ENCODE peak calls at places on chromosomes 13 and 19, in four cellular contexts. E, R, M and A are unnamed samples.
A peak's percentile ranks its signal among the peaks of the same experiment; 100 is the strongest.

GRCh38 chr13:40539954-40540706 is 126.3 kb downstream of the FOXO1 start:
- DNase-seq in E (no peak), R (no peak), M (no peak), A (no peak)

GRCh38 chr13:92224052-92224821 is 825.8 kb downstream of the GPC5 start:
- DNase-seq in E (no peak), R (peak; percentile 17), M (no peak), A (peak; percentile 24)

GRCh38 chr19:15279326-15279904 is 47.2 kb upstream of the EPHX3 start:
- DNase-seq in E (no peak), R (no peak), M (no peak), A (no peak)

GRCh38 chr13:21344662-21345176 is 114.4 kb downstream of the ZDHHC20 start:
- DNase-seq in E (no peak), R (no peak), M (no peak), A (no peak)

GRCh38 chr19:574658-575526 is 2.5 kb downstream of the BSG start:
- DNase-seq in E (no peak), R (peak; percentile 75), M (no peak), A (peak; percentile 66)

GRCh38 chr13:96771501-96772367 is 222.5 kb downstream of the OXGR1 start:
- DNase-seq in E (no peak), R (no peak), M (no peak), A (no peak)

GRCh38 chr19:5805465-5806132 is 732 bp downstream of the NRTN start:
- DNase-seq in E (no peak), R (peak; percentile 60), M (peak; percentile 73), A (peak; percentile 36)

GRCh38 chr19:4374451-4375163 is 25.7 kb downstream of the SH3GL1 start:
- DNase-seq in E (peak; percentile 84), R (no peak), M (no peak), A (peak; percentile 86)

GRCh38 chr19:16233836-16234551 is 36.3 kb downstream of the AP1M1 start:
- DNase-seq in E (no peak), R (no peak), M (no peak), A (no peak)

GRCh38 chr13:76823969-76824368 is 62.2 kb downstream of the KCTD12 start:
- DNase-seq in E (no peak), R (no peak), M (no peak), A (no peak)

GRCh38 chr13:23354520-23354919 is 79.0 kb downstream of the SACS start:
- DNase-seq in E (no peak), R (no peak), M (no peak), A (no peak)

GRCh38 chr13:35964764-35965163 is 166.4 kb downstream of the DCLK1 start:
- DNase-seq in E (no peak), R (no peak), M (no peak), A (no peak)

GRCh38 chr19:5050905-5051304 is 82.0 kb downstream of the KDM4B start:
- DNase-seq in E (no peak), R (no peak), M (no peak), A (no peak)

GRCh38 chr13:113724016-113724758 is 34.8 kb upstream of the TMEM255B start:
- DNase-seq in E (no peak), R (no peak), M (no peak), A (no peak)

GRCh38 chr13:51579676-51580075 is 4.6 kb upstream of the WDFY2 start:
- DNase-seq in E (no peak), R (no peak), M (no peak), A (no peak)

GRCh38 chr19:12194827-12195500 is 32.1 kb downstream of the ZNF136 start:
- DNase-seq in E (peak; percentile 67), R (peak; percentile 88), M (peak; percentile 95), A (peak; percentile 94)

GRCh38 chr13:99690426-99691189 is 189.3 kb downstream of the TM9SF2 start:
- DNase-seq in E (no peak), R (no peak), M (no peak), A (no peak)

GRCh38 chr13:52446265-52446664 is 4.2 kb downstream of the VPS36 start:
- DNase-seq in E (no peak), R (no peak), M (no peak), A (no peak)

GRCh38 chr13:100396771-100397170 is 191.8 kb downstream of the GGACT start:
- DNase-seq in E (no peak), R (no peak), M (no peak), A (no peak)

GRCh38 chr13:44300895-44301638 is 72.6 kb upstream of the SERP2 start:
- DNase-seq in E (peak; percentile 52), R (peak; percentile 54), M (peak; percentile 60), A (peak; percentile 67)

GRCh38 chr13:20136781-20137703 is 23.8 kb downstream of the GJA3 start:
- DNase-seq in E (no peak), R (no peak), M (no peak), A (no peak)

GRCh38 chr13:57633141-57633949 is 1.8 kb downstream of the PCDH17 start:
- DNase-seq in E (peak; percentile 17), R (peak; percentile 76), M (peak; percentile 51), A (peak; percentile 22)

GRCh38 chr19:13929956-13930355 is 8.3 kb downstream of the PODNL1 start:
- DNase-seq in E (no peak), R (no peak), M (no peak), A (no peak)

GRCh38 chr19:13932911-13933393 is 5.3 kb downstream of the PODNL1 start:
- DNase-seq in E (no peak), R (no peak), M (no peak), A (no peak)

GRCh38 chr19:13930402-13930801 is 7.8 kb downstream of the PODNL1 start:
- DNase-seq in E (no peak), R (no peak), M (no peak), A (no peak)

GRCh38 chr19:13929340-13929739 is 8.9 kb downstream of the PODNL1 start:
- DNase-seq in E (no peak), R (no peak), M (no peak), A (no peak)

DNA sequence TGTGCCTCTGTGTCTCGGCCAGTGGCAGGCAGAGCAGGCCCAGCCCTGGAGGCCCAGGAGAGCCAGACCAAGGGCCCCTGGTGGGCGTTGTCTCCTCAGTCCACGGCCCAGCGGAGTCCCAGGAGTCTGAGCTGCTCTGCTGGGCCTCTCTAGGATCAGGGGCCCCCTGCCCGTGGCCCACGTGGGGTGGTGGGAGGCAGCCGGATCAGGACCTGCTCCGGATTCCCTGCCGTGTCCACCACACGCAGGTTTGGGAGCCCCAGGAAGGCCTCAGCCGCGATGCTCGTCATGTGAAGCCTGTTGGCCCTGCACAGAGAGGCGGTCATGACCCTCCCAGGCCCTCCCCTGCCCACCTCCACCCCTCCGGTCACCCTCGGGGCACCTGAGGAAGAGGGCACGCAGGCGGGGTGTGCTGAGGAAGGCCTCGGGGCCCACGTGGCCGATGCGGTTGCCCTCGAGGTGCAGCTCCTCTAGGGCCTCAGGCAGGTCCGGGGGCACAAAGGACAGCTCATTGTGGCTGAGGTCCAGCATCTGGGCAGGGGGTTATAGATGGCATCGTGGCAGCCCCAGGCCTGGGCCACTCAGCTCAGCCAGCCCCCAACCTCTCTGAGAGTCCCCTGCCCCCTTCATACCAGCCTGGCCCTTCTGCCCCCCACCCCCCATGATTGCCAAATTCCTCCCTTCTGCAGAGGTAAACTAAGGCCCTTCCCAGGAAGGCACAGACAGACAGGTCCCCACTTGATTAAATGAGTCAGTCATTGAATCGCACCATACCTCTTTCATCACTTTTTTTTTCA is 6.4 kb downstream of the PODNL1 start:
- DNase-seq in E (no peak), R (no peak), M (no peak), A (no peak)
- TF ChIP-seq POLR2A in E (no peak), R (no peak), M (no peak), A (no peak)

GRCh38 chr19:9156304-9156703 is 16.1 kb downstream of the ZNF317 start:
- DNase-seq in E (no peak), R (no peak), M (no peak), A (no peak)
- H3K9me3 ChIP-seq in E (peaks cover 20% of the 10 kb centered on the region), R (peaks cover 37% of the 10 kb centered on the region), M (peaks cover 68% of the 10 kb centered on the region), A (no peaks in the 10 kb centered on the region)

GRCh38 chr19:30799854-30800755 is 427.9 kb downstream of the ZNF536 start:
- DNase-seq in E (no peak), R (peak; percentile 49), M (no peak), A (peak; percentile 42)
- TF ChIP-seq CTCF in E (peak; percentile 26), R (peak; percentile 67), M (peak; percentile 33), A (no peak)

DNA sequence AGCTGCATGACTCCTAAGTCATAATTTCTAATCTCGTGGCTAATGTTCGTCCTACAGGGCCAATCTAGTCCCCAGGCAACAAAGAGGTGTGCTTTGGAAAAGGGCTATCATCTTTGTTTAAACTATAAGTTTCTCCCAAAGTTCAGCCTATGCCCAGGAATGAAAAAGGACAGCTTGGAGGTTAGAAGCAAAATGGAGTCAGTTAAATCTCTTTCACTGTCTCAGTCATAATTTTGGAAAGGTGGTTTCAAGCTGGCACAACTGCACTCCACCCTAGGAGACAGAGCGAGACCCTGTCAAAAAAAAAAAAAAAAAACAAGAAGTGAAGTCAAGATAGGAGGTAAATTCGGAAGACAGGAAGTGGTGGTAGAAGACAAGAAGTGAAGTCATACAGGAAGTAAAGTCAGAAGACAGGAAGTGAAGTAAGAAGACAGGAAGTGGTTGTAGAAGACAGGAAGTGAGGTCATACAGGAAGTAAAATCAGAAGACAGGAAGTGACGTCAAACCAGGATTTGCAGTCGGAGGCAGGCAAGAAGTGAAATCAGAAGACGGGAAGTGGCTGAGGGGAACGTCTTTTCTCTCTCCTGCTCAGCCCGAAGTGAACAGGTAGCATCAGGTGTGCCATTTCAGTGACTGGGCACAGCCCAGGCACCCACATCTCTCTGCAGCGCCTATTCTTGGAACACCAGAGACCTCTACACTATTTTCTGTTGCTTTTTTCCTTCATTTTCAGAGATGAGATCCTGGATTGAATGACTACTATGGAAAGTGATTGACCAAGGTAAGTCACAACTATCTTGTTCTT is 32.2 kb downstream of the GP6 start:
- DNase-seq in E (no peak), R (no peak), M (no peak), A (no peak)
- TF ChIP-seq POLR2A in E (no peak), R (no peak), M (no peak), A (no peak)

GRCh38 chr19:52473655-52474350 is 20.4 kb downstream of the ZNF578 start:
- DNase-seq in E (no peak), R (no peak), M (no peak), A (no peak)
- H3K9me3 ChIP-seq in E (peaks cover 95% of the 10 kb centered on the region), R (peaks cover 100% of the 10 kb centered on the region), M (peaks cover 100% of the 10 kb centered on the region), A (peaks cover 63% of the 10 kb centered on the region)

DNA sequence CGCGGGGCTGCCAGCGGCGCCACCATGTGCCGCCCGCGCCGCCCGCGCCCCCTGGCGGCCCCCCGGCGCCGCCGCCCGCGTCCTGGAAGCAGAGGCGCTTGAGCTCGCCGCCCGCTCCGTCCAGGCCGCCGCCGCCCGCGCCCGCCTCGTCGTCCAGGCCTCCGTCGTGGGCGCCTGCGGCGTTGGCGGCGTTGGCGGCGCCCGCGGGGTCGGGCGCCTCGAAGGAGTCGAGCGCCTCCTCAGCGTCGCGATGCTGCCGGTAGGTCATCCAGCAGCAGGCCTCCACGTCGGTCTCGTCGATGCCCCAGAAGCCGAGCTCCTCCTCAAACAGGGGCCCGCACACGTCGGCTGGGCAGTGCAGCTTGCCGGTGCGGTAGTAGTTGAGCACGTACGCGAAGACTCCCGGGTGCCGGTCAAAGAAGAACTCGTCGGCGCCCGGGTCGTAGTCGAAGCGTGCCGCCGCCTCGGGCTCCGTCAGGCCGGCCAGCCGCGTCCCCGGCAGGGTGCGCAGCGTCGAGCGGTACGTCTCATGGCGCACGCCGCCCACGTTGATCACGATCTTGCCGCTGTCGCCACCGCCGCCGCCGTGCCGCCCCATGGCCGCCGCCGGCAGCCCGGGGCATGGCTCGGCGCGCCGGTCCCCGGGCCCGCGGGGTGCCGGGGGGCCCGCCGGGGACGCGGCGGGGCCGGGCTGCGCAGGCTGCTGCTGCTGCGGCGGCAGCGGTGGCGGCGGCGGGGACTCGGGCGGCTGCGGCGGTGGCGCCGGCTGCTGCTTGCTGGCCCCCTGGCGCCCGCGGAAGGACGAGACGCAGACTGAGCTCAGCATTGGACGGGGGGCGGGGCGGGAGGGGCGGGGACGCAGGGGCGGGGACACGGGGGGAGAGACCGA is 676 bp downstream of the KCNC3 start:
- DNase-seq in E (no peak), R (no peak), M (no peak), A (no peak)
- TF ChIP-seq CTCF in E (no peak), R (no peak), M (no peak), A (no peak)